ENCODE peak calls at places on chromosomes 1 and 21, in eight cellular contexts. X, N, U, T, H, I, S and Y are unnamed samples.

GRCh38 chr1:12769976-12770505 is 3.5 kb upstream of the PRAMEF12 start:
- DNase-seq in N (no peak), I (no peak), H (no peak), X (no peak), S (no peak), T (no peak), U (no peak), Y (no peak)

GRCh38 chr1:248914982-248915381 is 8.9 kb downstream of the PGBD2 start:
- DNase-seq in S (no peak), H (no peak), X (no peak), T (no peak), U (no peak), N (no peak), I (no peak), Y (no peak)

GRCh38 chr21:37965088-37965805 is 49.0 kb upstream of the KCNJ6 start:
- DNase-seq in H (no peak), T (no peak), I (no peak), U (no peak), S (no peak), N (no peak), X (no peak), Y (no peak)

GRCh38 chr1:114691061-114691460 is 4.3 kb downstream of the AMPD1 start:
- DNase-seq in X (no peak), H (no peak), N (no peak), T (no peak), I (no peak), S (no peak), U (no peak), Y (no peak)

GRCh38 chr1:31764307-31765040 is at the start of gene ADGRB2:
- DNase-seq in S (no peak), N (no peak), H (no peak), I (peak), X (no peak), T (no peak), U (no peak), Y (no peak)

GRCh38 chr1:182286761-182287160 is 104.8 kb downstream of the GLUL start:
- DNase-seq in I (no peak), N (no peak), U (no peak), S (no peak), H (no peak), T (no peak), X (no peak), Y (no peak)

GRCh38 chr1:38297852-38298251 is 251.3 kb upstream of the POU3F1 start:
- DNase-seq in T (no peak), N (no peak), U (no peak), H (no peak), S (no peak), X (no peak), I (no peak), Y (no peak)

GRCh38 chr1:35461966-35462651 is 95.1 kb downstream of the KIAA0319L start:
- DNase-seq in X (no peak), N (no peak), H (no peak), U (no peak), T (no peak), S (no peak), I (no peak), Y (no peak)

DNA sequence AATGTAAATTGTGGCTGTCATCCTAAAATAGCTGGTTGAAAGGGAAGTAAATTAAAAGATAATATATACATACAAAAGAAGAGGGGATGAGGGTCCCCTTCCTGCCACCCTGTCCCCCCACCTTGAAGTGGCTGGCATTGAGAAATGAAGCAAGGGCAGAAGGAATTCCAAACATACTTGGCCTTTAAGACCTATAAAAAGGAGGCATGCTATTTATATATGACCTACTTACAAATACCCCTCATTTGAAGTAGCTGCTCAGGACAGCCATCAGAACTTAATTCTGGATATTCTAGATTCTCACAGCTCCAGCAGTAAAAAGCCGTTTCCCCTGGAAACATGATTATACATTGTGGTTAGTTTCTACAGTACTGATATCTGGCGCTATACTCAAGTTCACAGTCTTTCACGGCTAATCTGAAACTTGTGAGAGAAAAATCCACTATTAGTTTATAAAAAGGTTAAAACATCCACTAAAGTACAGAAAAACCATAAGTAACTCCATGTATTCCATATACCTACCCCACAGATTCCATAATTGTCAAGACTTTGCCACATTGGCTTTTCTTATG is 9.6 kb upstream of the MAP10 start:
- DNase-seq in X (no peak), U (no peak), T (no peak), I (no peak), S (no peak), H (no peak), N (no peak), Y (no peak)
- H3K4me3 ChIP-seq in X (no peak), U (no peak), T (no peak), I (no peak), S (no peak), H (no peak), N (no peak), Y (no peak)

GRCh38 chr1:161502641-161503393 is 2.4 kb upstream of the FCGR2A start:
- DNase-seq in S (no peak), N (no peak), T (no peak), I (no peak), H (no peak), X (no peak), U (no peak), Y (no peak)
- H3K4me3 ChIP-seq in S (no peak), N (no peak), T (no peak), I (no peak), H (no peak), X (no peak), U (no peak), Y (no peak)

DNA sequence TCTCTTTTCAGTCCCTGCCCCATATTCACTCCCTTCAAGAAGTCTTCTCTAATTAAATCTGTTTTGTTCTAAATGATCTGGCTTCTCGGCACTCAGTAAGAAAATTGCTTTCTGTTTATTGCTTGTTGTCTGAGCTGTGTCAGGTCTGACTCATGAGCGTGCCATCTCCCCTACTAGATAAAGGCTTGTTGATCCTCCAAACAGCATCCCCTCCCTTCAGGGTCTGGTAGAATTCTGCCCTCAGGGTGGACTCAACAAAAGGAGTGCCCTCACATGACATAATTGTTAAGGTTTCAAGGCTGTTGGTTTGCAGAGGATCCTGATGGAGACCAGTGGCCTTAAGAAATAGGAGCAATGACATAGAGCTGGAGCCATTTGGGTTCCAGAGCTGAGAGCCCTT is 36.1 kb upstream of the ATP2B4 start:
- DNase-seq in T (no peak), U (no peak), I (no peak), S (no peak), N (no peak), X (no peak), H (no peak), Y (no peak)
- H3K4me3 ChIP-seq in T (no peak), U (no peak), I (no peak), S (no peak), N (no peak), X (no peak), H (no peak), Y (no peak)

GRCh38 chr1:9821710-9822109 is 2.1 kb downstream of the CLSTN1 start:
- DNase-seq in S (no peak), T (no peak), I (no peak), X (no peak), H (no peak), N (no peak), U (no peak), Y (no peak)
- H3K4me3 ChIP-seq in S (no peak), T (no peak), I (no peak), X (no peak), H (peak), N (no peak), U (peak), Y (no peak)

GRCh38 chr21:31911138-31911907 is 38.5 kb downstream of the HUNK start:
- DNase-seq in T (no peak), X (no peak), H (no peak), I (no peak), S (no peak), U (peak), N (no peak), Y (no peak)

GRCh38 chr21:31908106-31909031 is 35.5 kb downstream of the HUNK start:
- DNase-seq in N (no peak), I (no peak), H (no peak), S (peak), U (no peak), T (peak), X (no peak), Y (no peak)

GRCh38 chr21:31912501-31912900 is 39.7 kb downstream of the HUNK start:
- DNase-seq in T (no peak), X (no peak), N (no peak), H (no peak), U (no peak), S (no peak), I (no peak), Y (no peak)

GRCh38 chr21:31909772-31910470 is 37.1 kb downstream of the HUNK start:
- DNase-seq in U (no peak), H (no peak), X (no peak), I (no peak), N (no peak), S (no peak), T (no peak), Y (no peak)

DNA sequence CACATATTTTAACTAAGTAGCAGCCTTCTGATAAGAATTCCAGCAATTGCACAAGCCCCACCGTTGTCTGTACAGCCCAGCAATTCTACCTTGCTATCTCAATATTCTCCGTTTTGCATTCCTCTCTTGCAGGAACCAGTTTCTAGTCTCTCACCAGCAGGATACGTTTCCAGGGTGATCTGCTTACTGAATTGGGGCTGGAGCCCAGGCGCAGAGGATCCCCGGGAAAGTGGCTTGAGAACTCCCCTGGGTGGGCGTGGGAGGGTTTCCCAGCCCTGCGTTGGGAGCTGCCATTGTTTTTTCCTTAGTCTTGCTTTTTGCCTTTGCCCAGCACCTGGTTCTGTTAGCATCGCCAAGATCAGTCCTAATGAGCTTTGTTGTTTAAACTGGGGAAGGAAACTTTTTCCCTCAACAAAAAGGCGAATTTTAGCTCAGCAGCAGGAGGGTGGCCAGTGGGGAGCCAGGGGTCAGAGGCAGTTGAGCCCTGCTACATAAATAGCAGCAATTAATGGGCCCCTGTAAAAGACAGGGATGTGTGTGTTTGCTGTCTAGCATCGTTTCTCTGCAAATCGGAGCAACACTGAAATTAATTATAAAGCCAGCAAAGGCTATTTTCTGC is 36.4 kb downstream of the HUNK start:
- DNase-seq in U (no peak), H (no peak), N (no peak), I (no peak), X (no peak), T (peak), S (no peak), Y (no peak)
- H3K4me3 ChIP-seq in U (no peak), H (peak), N (no peak), I (no peak), X (no peak), T (no peak), S (no peak), Y (no peak)

GRCh38 chr21:42655797-42656770 is 2.7 kb downstream of the PDE9A start:
- DNase-seq in U (no peak), S (peak), I (peak), X (peak), H (no peak), N (no peak), T (no peak), Y (peak)

GRCh38 chr21:42654913-42655796 is 1.7 kb downstream of the PDE9A start:
- DNase-seq in S (no peak), T (no peak), H (no peak), N (no peak), I (peak), U (no peak), X (no peak), Y (peak)

GRCh38 chr21:42652527-42653491 is 612 bp upstream of the PDE9A start:
- DNase-seq in T (peak), U (peak), I (peak), N (peak), S (peak), X (peak), H (no peak), Y (peak)

GRCh38 chr21:42653492-42654061 is at the start of gene PDE9A:
- DNase-seq in X (no peak), N (no peak), U (no peak), I (peak), S (peak), H (no peak), T (peak), Y (peak)

GRCh38 chr21:42654179-42654912 is 925 bp downstream of the PDE9A start:
- DNase-seq in N (no peak), T (no peak), I (peak), X (no peak), S (peak), H (no peak), U (no peak), Y (no peak)
- H3K4me3 ChIP-seq in N (peak), T (peak), I (peak), X (peak), S (peak), H (peak), U (no peak), Y (peak)